ENCODE peak calls at places on chromosomes 4 and X, in six cellular contexts. G is mucosa of descending colon, B is pancreas, T is RWPE2, F is kidney epithelial cell, X is IMR-90. A is an unnamed sample.

GRCh38 chr4:138875886-138876608 is 139.5 kb upstream of the NOCT start:
- DNase-seq in G (no peak), B (no peak), T (no peak), F (peak; percentile 88), X (peak; percentile 88), A (no peak)

GRCh38 chr4:94411296-94411695 is 40.4 kb upstream of the PDLIM5 start:
- DNase-seq in G (no peak), B (no peak), T (no peak), F (no peak), X (no peak), A (no peak)

GRCh38 chr4:187606581-187606980 is 389.0 kb upstream of the ZFP42 start:
- DNase-seq in G (no peak), B (no peak), T (no peak), F (no peak), X (peak; percentile 69), A (no peak)

GRCh38 chr4:107183155-107183774 is 147.2 kb upstream of the DKK2 start:
- DNase-seq in G (no peak), B (no peak), T (no peak), F (peak; percentile 26), X (peak; percentile 58), A (peak; percentile 1)

GRCh38 chr4:16579866-16580265 is 318.6 kb downstream of the LDB2 start:
- DNase-seq in G (no peak), B (no peak), T (no peak), F (peak; percentile 23), X (peak; percentile 57), A (no peak)

GRCh38 chrX:12946838-12947544 is 27.9 kb upstream of the TMSB4X start:
- DNase-seq in G (peak; percentile 54), B (peak; percentile 53), T (no peak), F (peak; percentile 32), X (peak; percentile 82), A (no peak)

GRCh38 chr4:90120037-90120436 is 7.2 kb upstream of the CCSER1 start:
- DNase-seq in G (no peak), B (no peak), T (no peak), F (no peak), X (no peak), A (no peak)

GRCh38 chr4:150491132-150492049 is 90.6 kb upstream of the MAB21L2 start:
- DNase-seq in G (no peak), B (no peak), T (no peak), F (no peak), X (no peak), A (no peak)

GRCh38 chr4:2426711-2427275 is 8.0 kb downstream of the CFAP99 start:
- DNase-seq in G (no peak), B (no peak), T (peak; percentile 36), F (no peak), X (no peak), A (no peak)

GRCh38 chrX:134936542-134936941 is 54.2 kb upstream of the SMIM10 start:
- DNase-seq in G (no peak), B (no peak), T (no peak), F (no peak), X (peak; percentile 77), A (no peak)

GRCh38 chr4:168273838-168274237 is 44.7 kb downstream of the DDX60 start:
- DNase-seq in G (no peak), B (no peak), T (no peak), F (no peak), X (no peak), A (no peak)

GRCh38 chrX:143768976-143769375 is 48.4 kb upstream of the SPANXN2 start:
- DNase-seq in G (no peak), B (no peak), T (no peak), F (no peak), X (no peak), A (no peak)

GRCh38 chrX:9560219-9560618 is 95.4 kb downstream of the TBL1X start:
- DNase-seq in G (no peak), B (no peak), T (no peak), F (no peak), X (no peak), A (no peak)

GRCh38 chr4:13918110-13918509 is 290.6 kb upstream of the BOD1L1 start:
- DNase-seq in G (no peak), B (no peak), T (no peak), F (peak; percentile 90), X (peak; percentile 100), A (no peak)

GRCh38 chr4:78656968-78657445 is 105.4 kb downstream of the ANXA3 start:
- DNase-seq in G (no peak), B (no peak), T (no peak), F (no peak), X (no peak), A (peak; percentile 55)

GRCh38 chr4:56433280-56433679 is 2.1 kb downstream of the PPAT start:
- DNase-seq in G (no peak), B (no peak), T (no peak), F (no peak), X (no peak), A (no peak)

GRCh38 chrX:3227526-3227925 is 118.9 kb downstream of the MXRA5 start:
- DNase-seq in G (no peak), B (no peak), T (no peak), F (no peak), X (no peak), A (no peak)

GRCh38 chr4:54228064-54228527 is 997 bp upstream of the PDGFRA start:
- DNase-seq in G (peak; percentile 75), B (peak; percentile 53), T (no peak), F (no peak), X (peak; percentile 82), A (no peak)

GRCh38 chrX:68632491-68632890 is 15.0 kb upstream of the STARD8 start:
- DNase-seq in G (no peak), B (no peak), T (no peak), F (no peak), X (no peak), A (no peak)

GRCh38 chr4:169604131-169604900 is 8.1 kb downstream of the NEK1 start:
- DNase-seq in G (no peak), B (no peak), T (no peak), F (no peak), X (peak; percentile 83), A (no peak)

GRCh38 chr4:155094421-155094820 is 114.0 kb upstream of the NPY2R start:
- DNase-seq in G (no peak), B (no peak), T (no peak), F (no peak), X (no peak), A (no peak)

GRCh38 chr4:173169428-173170209 is 1.0 kb downstream of the GALNT7 start:
- DNase-seq in G (peak; percentile 77), B (peak; percentile 66), T (no peak), F (no peak), X (peak; percentile 62), A (peak; percentile 90)

GRCh38 chr4:87014284-87014782 is 79.5 kb downstream of the AFF1 start:
- DNase-seq in G (no peak), B (no peak), T (no peak), F (no peak), X (peak; percentile 39), A (no peak)

GRCh38 chrX:150047818-150048217 is 109.5 kb upstream of the EOLA2 start:
- DNase-seq in G (no peak), B (no peak), T (no peak), F (no peak), X (no peak), A (no peak)

GRCh38 chr4:19844436-19844835 is 407.3 kb upstream of the SLIT2 start:
- DNase-seq in G (no peak), B (no peak), T (no peak), F (no peak), X (peak; percentile 79), A (no peak)

DNA sequence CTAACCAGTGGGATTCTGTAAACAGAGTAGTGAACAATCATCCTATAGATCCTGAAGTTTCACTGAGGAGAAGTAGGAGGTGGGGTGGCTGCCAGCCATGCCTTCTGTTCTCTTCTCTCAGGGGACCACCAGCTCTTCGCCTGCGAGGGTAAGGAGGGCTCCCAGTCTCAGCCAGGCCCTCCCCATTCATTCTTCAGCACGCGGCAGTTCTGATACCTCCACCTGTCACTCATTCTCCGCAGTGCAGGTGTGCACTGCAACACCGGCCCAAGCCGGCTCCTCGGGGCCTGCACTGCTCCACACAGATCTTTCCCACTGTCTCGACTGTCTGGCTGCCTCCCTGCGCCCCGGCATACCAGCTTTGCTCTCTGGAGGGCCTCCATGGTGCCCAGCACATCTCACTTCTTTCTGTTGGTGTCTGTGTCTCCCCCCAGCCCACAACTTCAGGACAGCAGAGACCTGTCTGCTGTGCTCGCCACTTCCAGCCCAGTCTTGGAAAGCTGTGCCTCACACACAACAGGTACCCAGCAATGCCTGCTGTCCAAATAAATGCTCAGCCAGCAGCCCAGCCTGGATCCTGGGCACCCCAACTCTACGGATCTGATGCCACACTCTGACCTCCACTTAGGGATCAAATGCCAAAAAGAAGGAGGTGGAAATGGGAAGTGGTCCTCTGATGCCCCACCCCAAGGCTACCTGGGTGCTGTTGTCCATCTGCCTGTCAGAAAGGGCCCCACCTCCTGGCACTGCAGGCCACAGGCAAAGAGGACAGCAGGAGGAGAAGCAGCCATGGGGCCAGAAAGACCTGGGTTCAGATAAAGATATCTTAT is 29.0 kb downstream of the ACOX3 start:
- DNase-seq in G (no peak), B (no peak), T (no peak), F (no peak), X (no peak), A (no peak)
- H3K36me3 ChIP-seq in G (no peaks in the 10 kb centered on the region), B (peaks cover 6% of the 10 kb centered on the region), T (peaks cover 6% of the 10 kb centered on the region), F (peaks cover 1% of the 10 kb centered on the region), X (peaks cover 35% of the 10 kb centered on the region), A (peaks cover 26% of the 10 kb centered on the region)

DNA sequence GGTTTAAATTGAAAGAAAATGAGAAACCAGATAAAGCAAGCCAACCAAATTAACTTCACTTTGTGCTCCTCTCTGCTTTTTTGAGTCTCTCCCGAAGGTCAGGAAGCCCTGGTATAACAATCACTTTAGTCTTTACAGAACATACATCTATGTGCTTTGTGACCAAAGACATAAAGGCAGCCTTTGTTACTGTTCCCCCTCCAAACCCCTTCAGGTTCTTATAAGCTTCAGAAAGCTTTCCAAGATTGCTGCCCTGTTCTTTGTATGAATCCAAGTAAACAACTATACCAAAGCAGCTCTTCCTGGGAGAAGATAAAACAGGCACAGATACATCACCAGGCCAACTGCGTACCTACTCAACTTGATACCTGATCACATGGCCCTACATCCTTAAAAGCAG is 28.7 kb downstream of the RLIM start:
- DNase-seq in G (no peak), B (no peak), T (no peak), F (no peak), X (no peak), A (no peak)
- H3K36me3 ChIP-seq in G (no peaks in the 10 kb centered on the region), B (no peaks in the 10 kb centered on the region), T (peaks cover 10% of the 10 kb centered on the region), F (no peaks in the 10 kb centered on the region), X (peaks cover 7% of the 10 kb centered on the region), A (no peaks in the 10 kb centered on the region)

GRCh38 chr4:65467280-65467679 is 203.0 kb downstream of the EPHA5 start:
- DNase-seq in G (no peak), B (no peak), T (no peak), F (no peak), X (no peak), A (no peak)
- H3K36me3 ChIP-seq in G (no peaks in the 10 kb centered on the region), B (no peaks in the 10 kb centered on the region), T (no peaks in the 10 kb centered on the region), F (no peaks in the 10 kb centered on the region), X (no peaks in the 10 kb centered on the region), A (no peaks in the 10 kb centered on the region)

GRCh38 chr4:118753096-118753495 is 67.9 kb downstream of the METTL14 start:
- DNase-seq in G (no peak), B (no peak), T (no peak), F (no peak), X (no peak), A (no peak)

GRCh38 chr4:118752551-118752950 is 67.4 kb downstream of the METTL14 start:
- DNase-seq in G (no peak), B (no peak), T (no peak), F (no peak), X (no peak), A (no peak)

GRCh38 chr4:118751634-118752293 is 66.6 kb downstream of the METTL14 start:
- DNase-seq in G (no peak), B (no peak), T (no peak), F (no peak), X (peak; percentile 55), A (no peak)

GRCh38 chr4:118754890-118755289 is 69.7 kb downstream of the METTL14 start:
- DNase-seq in G (no peak), B (no peak), T (no peak), F (no peak), X (no peak), A (no peak)

GRCh38 chr4:118753685-118754084 is 68.5 kb downstream of the METTL14 start:
- DNase-seq in G (no peak), B (no peak), T (no peak), F (no peak), X (no peak), A (no peak)
- H3K36me3 ChIP-seq in G (no peaks in the 10 kb centered on the region), B (no peaks in the 10 kb centered on the region), T (peaks cover 85% of the 10 kb centered on the region), F (no peaks in the 10 kb centered on the region), X (peaks cover 38% of the 10 kb centered on the region), A (peaks cover 12% of the 10 kb centered on the region)

A was measured in GM06990.